ENCODE peak calls at places on chromosomes 3 and 15, in four cellular contexts. C is activated T-helper 1 cell treated with anti-CD3 and anti-CD28 coated beads, Interleukin-2, amount 50 U/mL, for 16 hours; B is fibroblast of mammary gland; Z is BE2C. H is an unnamed sample.

GRCh38 chr3:120364821-120365220 is 15.7 kb upstream of the LRRC58 start:
- DNase-seq in Z (no peak), C (no peak), B (peak), H (no peak)

GRCh38 chr3:30673425-30674341 is 67.3 kb downstream of the TGFBR2 start:
- DNase-seq in C (no peak), B (no peak), Z (no peak), H (no peak)

GRCh38 chr15:82950746-82951370 is 1.7 kb downstream of the HOMER2 start:
- DNase-seq in B (no peak), Z (no peak), C (no peak), H (no peak)

GRCh38 chr3:81302045-81302444 is 459.4 kb downstream of the GBE1 start:
- DNase-seq in Z (peak), C (no peak), B (peak), H (peak)

GRCh38 chr3:124602986-124603627 is 127.1 kb upstream of the UMPS start:
- DNase-seq in B (no peak), Z (no peak), C (no peak), H (no peak)

GRCh38 chr3:65039754-65040210 is 352.0 kb upstream of the ADAMTS9 start:
- DNase-seq in C (no peak), Z (peak), B (peak), H (peak)

GRCh38 chr3:16140894-16141285 is 33.6 kb upstream of the GALNT15 start:
- DNase-seq in Z (no peak), C (no peak), B (no peak), H (no peak)

GRCh38 chr15:74867562-74868458 is 5.4 kb downstream of the SCAMP2 start:
- DNase-seq in Z (no peak), C (no peak), B (no peak), H (no peak)

GRCh38 chr3:48993834-48994233 is 3.8 kb downstream of the P4HTM start:
- DNase-seq in Z (no peak), C (no peak), B (no peak), H (no peak)

GRCh38 chr15:49428392-49429095 is 5.5 kb downstream of the FGF7 start:
- DNase-seq in C (no peak), Z (no peak), B (peak), H (peak)

GRCh38 chr3:101271728-101272127 is 48.6 kb downstream of the IMPG2 start:
- DNase-seq in Z (no peak), C (no peak), B (no peak), H (no peak)

GRCh38 chr3:177195941-177196472 is 1.3 kb downstream of the TBL1XR1 start:
- DNase-seq in Z (no peak), C (no peak), B (no peak), H (peak)

GRCh38 chr15:68154923-68155559 is 50.1 kb downstream of the CALML4 start:
- DNase-seq in Z (peak), B (peak), C (no peak), H (peak)

GRCh38 chr3:153160451-153161137 is 1.4 kb upstream of the RAP2B start:
- DNase-seq in C (peak), Z (peak), B (peak), H (peak)

GRCh38 chr3:125123906-125124305 is 68.1 kb upstream of the HEG1 start:
- DNase-seq in Z (peak), C (no peak), B (peak), H (no peak)

GRCh38 chr3:107375682-107376081 is 1.6 kb upstream of the CCDC54 start:
- DNase-seq in B (no peak), Z (no peak), C (no peak), H (no peak)

GRCh38 chr15:22966321-22967083 is 13.7 kb downstream of the CYFIP1 start:
- DNase-seq in B (no peak), C (no peak), Z (no peak), H (no peak)

GRCh38 chr3:13700889-13701288 is 152.0 kb downstream of the FBLN2 start:
- DNase-seq in B (no peak), C (no peak), Z (no peak), H (no peak)

GRCh38 chr3:161348791-161349400 is 22.4 kb downstream of the SPTSSB start:
- DNase-seq in Z (no peak), C (no peak), B (peak), H (no peak)

GRCh38 chr3:29601861-29602585 is 321.2 kb downstream of the RBMS3 start:
- DNase-seq in B (no peak), C (no peak), Z (no peak), H (no peak)

GRCh38 chr3:111547645-111548044 is 5.6 kb downstream of the CD96 start:
- DNase-seq in Z (no peak), C (no peak), B (no peak), H (no peak)

GRCh38 chr3:52004158-52004787 is 8.6 kb upstream of the RPL29 start:
- DNase-seq in Z (peak), C (no peak), B (no peak), H (no peak)

GRCh38 chr3:183688869-183689268 is 8.7 kb upstream of the YEATS2 start:
- DNase-seq in B (peak), C (no peak), Z (no peak), H (peak)

GRCh38 chr3:136380530-136380929 is 130.4 kb downstream of the PCCB start:
- DNase-seq in C (no peak), B (peak), Z (no peak), H (no peak)

GRCh38 chr15:45402955-45403892 is 24.9 kb upstream of the GATM start:
- DNase-seq in C (no peak), Z (peak), B (peak), H (peak)

GRCh38 chr3:32459474-32459873 is 43.2 kb downstream of the CMTM6 start:
- DNase-seq in B (no peak), Z (no peak), C (no peak), H (no peak)